ENCODE peak calls at places on chromosome 18, in ten cellular contexts. U is breast epithelium, B is fibroblast of lung, J is AG10803, M is PC-3, A is brain microvascular endothelial cell, G is astrocyte, V is ovary, E is kidney, D is kidney epithelial cell. L is an unnamed sample.

GRCh38 chr18:70822167-70822566 is 533.3 kb downstream of the SOCS6 start:
- DNase-seq in U (no peak), B (no peak), J (no peak), M (no peak), A (no peak), G (no peak), V (no peak), E (no peak), D (no peak), L (no peak)

GRCh38 chr18:57058734-57059133 is 88.2 kb upstream of the BOD1L2 start:
- DNase-seq in U (no peak), B (no peak), J (no peak), M (no peak), A (no peak), G (no peak), V (no peak), E (no peak), D (no peak), L (no peak)

GRCh38 chr18:13096232-13096631 is 105.1 kb downstream of the CEP192 start:
- DNase-seq in U (no peak), B (no peak), J (no peak), M (no peak), A (no peak), G (no peak), V (no peak), E (no peak), D (no peak), L (no peak)

GRCh38 chr18:58599106-58599505 is 29.8 kb downstream of the ALPK2 start:
- DNase-seq in U (no peak), B (no peak), J (no peak), M (peak), A (no peak), G (peak), V (no peak), E (peak), D (peak), L (no peak)

GRCh38 chr18:7626922-7627440 is 59.9 kb downstream of the PTPRM start:
- DNase-seq in U (no peak), B (peak), J (peak), M (peak), A (peak), G (peak), V (peak), E (no peak), D (peak), L (peak)

GRCh38 chr18:57953883-57954282 is 90.1 kb upstream of the NEDD4L start:
- DNase-seq in U (no peak), B (no peak), J (no peak), M (no peak), A (no peak), G (no peak), V (no peak), E (no peak), D (no peak), L (no peak)

GRCh38 chr18:74353169-74353775 is 37.6 kb downstream of the C18orf63 start:
- DNase-seq in U (peak), B (peak), J (peak), M (peak), A (peak), G (peak), V (no peak), E (no peak), D (peak), L (peak)

GRCh38 chr18:22752014-22752413 is 181.1 kb upstream of the RBBP8 start:
- DNase-seq in U (no peak), B (no peak), J (no peak), M (no peak), A (no peak), G (no peak), V (no peak), E (no peak), D (no peak), L (no peak)

GRCh38 chr18:59779979-59780378 is 82.8 kb upstream of the CCBE1 start:
- DNase-seq in U (no peak), B (peak), J (peak), M (peak), A (peak), G (peak), V (no peak), E (no peak), D (peak), L (peak)

GRCh38 chr18:76450912-76451421 is 44.1 kb downstream of the ZNF516 start:
- DNase-seq in U (peak), B (peak), J (peak), M (peak), A (peak), G (peak), V (peak), E (peak), D (no peak), L (peak)

DNA sequence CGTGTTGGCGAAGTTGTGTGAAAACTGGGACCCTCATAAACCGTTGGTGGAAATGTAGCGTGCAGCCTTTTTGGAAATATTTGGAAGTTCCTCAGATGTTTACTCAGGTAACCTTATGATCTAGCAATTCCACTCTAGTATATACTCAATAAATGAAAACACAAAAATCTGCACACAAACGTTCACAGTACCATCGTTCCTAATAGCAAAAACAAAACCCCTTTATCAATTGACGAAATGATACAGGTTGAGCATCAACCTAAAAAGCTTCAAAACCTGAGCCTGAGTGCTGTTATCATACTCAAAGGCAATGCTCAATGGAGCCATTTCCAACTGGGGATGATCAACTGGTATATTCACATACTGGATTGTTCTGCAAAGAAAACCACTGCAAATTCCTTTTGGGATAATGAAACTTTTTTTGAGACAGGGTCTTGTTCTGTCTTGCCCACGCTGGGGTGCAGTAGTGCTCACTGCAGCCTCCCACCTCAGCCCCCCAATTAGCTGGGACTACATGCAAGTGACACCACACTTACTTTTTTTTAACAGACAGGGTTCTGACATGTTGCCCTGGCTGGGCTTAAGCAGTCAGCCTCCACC is 777 bp upstream of the C18orf32 start:
- DNase-seq in U (no peak), B (no peak), J (no peak), M (no peak), A (no peak), G (no peak), V (no peak), E (no peak), D (no peak), L (no peak)
- H3K4me3 ChIP-seq in U (peak), B (peak), J (peak), M (peak), A (peak), G (peak), V (peak), E (peak), D (no peak), L (peak)

GRCh38 chr18:8881103-8881502 is 175.7 kb downstream of the MTCL1 start:
- DNase-seq in U (no peak), B (no peak), J (no peak), M (no peak), A (no peak), G (no peak), V (no peak), E (no peak), D (no peak), L (no peak)

GRCh38 chr18:8876887-8877286 is 171.5 kb downstream of the MTCL1 start:
- DNase-seq in U (no peak), B (no peak), J (no peak), M (peak), A (no peak), G (no peak), V (no peak), E (no peak), D (no peak), L (no peak)

GRCh38 chr18:8883409-8883668 is 178.0 kb downstream of the MTCL1 start:
- DNase-seq in U (no peak), B (no peak), J (no peak), M (peak), A (no peak), G (no peak), V (no peak), E (no peak), D (no peak), L (no peak)

DNA sequence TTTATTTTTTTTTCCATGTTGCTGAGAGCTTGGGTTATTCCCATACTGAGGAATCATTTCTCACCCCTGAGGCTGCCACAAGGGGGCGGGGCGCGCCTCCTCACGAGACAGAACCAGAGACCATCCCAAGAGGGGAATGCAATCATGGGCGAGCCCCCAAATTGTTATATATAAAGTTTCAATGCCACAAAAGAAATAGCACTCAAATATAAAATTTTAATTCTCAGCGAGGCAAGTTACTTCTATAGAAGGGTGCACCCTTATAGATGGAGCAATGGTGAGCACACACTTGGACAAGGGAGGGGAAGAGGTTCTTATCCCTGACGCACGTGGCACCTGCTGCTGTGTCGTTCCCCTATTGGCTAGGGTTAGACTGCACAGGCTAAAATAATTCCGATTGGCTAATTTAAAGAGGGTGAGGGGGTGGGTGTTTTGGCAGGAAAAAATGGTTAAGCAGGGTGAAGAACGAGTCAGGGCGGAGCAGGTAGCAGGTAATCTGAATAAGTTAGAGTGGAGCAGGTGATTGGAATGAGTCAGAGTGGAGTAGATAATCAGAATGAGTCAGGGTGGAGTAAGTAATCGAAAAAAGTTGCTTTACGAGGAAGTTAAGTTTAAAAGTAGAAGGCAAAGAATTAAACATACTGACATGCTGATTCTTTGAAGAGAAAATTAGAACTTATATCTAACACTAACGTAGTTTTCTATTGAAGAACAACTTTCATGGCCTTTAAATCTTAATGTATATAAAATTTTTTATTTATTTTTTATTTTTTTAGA is 177.5 kb downstream of the MTCL1 start:
- DNase-seq in U (no peak), B (peak), J (no peak), M (peak), A (no peak), G (no peak), V (no peak), E (no peak), D (no peak), L (no peak)
- TF ChIP-seq CTCF in U (no peak), B (no peak), J (no peak), M (peak), A (peak), G (no peak), V (no peak), E (no peak), D (no peak), L (no peak)

GRCh38 chr18:3454365-3455089 is 4.6 kb downstream of the TGIF1 start:
- DNase-seq in U (no peak), B (peak), J (peak), M (peak), A (peak), G (peak), V (peak), E (no peak), D (no peak), L (no peak)
- H3K4me3 ChIP-seq in U (peak), B (peak), J (peak), M (peak), A (peak), G (peak), V (peak), E (peak), D (peak), L (peak)

GRCh38 chr18:55862693-55863485 is 274.9 kb upstream of the TCF4 start:
- DNase-seq in U (no peak), B (no peak), J (no peak), M (no peak), A (no peak), G (no peak), V (no peak), E (no peak), D (no peak), L (no peak)

GRCh38 chr18:55863876-55864275 is 275.9 kb upstream of the TCF4 start:
- DNase-seq in U (no peak), B (peak), J (peak), M (no peak), A (no peak), G (peak), V (peak), E (no peak), D (no peak), L (peak)

GRCh38 chr18:55859116-55859515 is 271.1 kb upstream of the TCF4 start:
- DNase-seq in U (no peak), B (no peak), J (no peak), M (no peak), A (peak), G (no peak), V (no peak), E (no peak), D (no peak), L (no peak)

GRCh38 chr18:55858661-55859111 is 270.7 kb upstream of the TCF4 start:
- DNase-seq in U (no peak), B (no peak), J (peak), M (no peak), A (peak), G (peak), V (no peak), E (no peak), D (no peak), L (no peak)

GRCh38 chr18:55861266-55861665 is 273.3 kb upstream of the TCF4 start:
- DNase-seq in U (no peak), B (peak), J (peak), M (peak), A (peak), G (peak), V (no peak), E (no peak), D (no peak), L (peak)
- TF ChIP-seq CTCF in U (no peak), B (peak), J (peak), M (peak), A (peak), G (peak), V (no peak), E (no peak), D (peak), L (peak)

GRCh38 chr18:44273298-44273697 is 407.4 kb upstream of the SETBP1 start:
- DNase-seq in U (no peak), B (no peak), J (no peak), M (no peak), A (no peak), G (no peak), V (no peak), E (no peak), D (no peak), L (no peak)
- H3K4me3 ChIP-seq in U (no peak), B (no peak), J (no peak), M (no peak), A (no peak), G (no peak), V (no peak), E (no peak), D (no peak), L (no peak)

DNA sequence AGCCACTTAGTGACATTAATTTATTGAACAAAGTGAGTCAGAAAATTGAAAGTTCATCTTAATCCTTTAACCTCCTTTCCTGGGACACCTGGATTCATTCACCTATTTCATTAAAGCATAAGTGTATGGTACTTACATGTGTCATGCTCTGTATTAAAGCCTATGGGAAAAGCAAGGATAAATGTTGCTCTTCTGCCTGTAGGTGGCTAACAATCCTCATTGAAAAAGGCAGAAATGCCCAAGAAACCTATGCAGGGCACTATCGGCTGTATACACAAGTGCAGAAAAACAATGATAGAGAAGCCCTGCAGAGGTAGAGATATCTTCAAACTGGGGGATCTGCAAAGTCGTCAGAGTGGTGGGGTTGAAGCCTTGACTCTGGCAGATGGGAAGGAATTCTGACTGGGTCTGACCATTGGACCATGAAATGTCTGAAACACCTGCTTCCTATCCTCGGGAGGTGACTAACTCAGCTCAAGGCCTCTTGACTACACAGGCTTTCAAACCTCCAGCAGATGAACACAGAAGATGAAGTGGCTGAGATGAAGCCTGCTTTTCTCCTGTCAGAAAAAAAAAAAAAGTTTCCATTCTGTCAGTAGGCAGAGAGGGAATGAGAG is 83.1 kb downstream of the DCC start:
- DNase-seq in U (no peak), B (no peak), J (no peak), M (no peak), A (no peak), G (no peak), V (no peak), E (no peak), D (no peak), L (no peak)
- TF ChIP-seq CTCF in U (no peak), B (no peak), J (no peak), M (no peak), A (no peak), G (no peak), V (no peak), E (no peak), D (peak), L (no peak)

GRCh38 chr18:35837922-35838496 is 134.5 kb upstream of the RMP24 start:
- DNase-seq in U (no peak), B (no peak), J (no peak), M (no peak), A (no peak), G (no peak), V (no peak), E (no peak), D (no peak), L (no peak)
- H3K4me3 ChIP-seq in U (no peak), B (no peak), J (no peak), M (no peak), A (no peak), G (no peak), V (no peak), E (no peak), D (no peak), L (no peak)

DNA sequence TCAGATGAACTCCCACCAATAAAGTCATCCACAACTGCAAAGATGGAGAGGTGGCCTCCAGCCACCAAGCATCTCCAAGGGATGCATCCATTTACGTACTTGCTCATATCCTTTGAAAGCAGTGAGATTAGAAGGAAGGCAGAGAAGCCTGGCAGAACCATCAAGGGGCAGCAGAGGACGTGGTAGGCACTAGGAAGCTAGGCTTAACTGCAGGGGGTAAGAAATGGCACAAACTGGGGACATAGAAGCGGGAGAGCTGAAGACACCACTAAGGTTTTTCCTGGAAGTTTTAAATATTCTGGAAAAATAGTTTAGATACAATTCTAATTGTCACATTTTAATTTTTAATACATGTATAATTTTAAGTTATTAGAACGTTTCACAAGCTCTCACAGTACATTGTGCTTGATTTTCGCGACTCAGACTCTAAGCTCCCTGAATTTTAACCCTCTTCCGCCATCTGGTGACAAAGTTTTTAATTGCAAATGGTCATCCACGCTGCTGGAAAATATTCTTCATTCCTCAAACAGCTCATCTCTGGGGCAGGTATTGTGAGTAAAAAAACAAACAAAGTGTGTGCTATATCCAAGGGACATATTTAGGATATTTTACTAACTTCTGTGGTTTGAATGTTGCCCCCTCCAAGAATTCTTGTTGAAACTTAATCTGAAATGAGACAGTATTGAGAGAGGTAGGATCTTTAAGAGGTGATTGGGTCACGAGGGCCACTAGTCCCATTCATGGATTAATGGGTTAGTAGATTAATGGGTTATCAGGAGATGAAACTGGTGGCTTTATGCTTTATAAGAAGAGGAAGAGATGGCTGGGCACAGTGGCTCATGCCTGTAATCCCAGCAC is 1.6 kb upstream of the PSTPIP2 start:
- DNase-seq in U (no peak), B (peak), J (peak), M (peak), A (peak), G (no peak), V (peak), E (no peak), D (peak), L (peak)
- TF ChIP-seq CTCF in U (peak), B (peak), J (peak), M (peak), A (peak), G (peak), V (peak), E (peak), D (peak), L (peak)

DNA sequence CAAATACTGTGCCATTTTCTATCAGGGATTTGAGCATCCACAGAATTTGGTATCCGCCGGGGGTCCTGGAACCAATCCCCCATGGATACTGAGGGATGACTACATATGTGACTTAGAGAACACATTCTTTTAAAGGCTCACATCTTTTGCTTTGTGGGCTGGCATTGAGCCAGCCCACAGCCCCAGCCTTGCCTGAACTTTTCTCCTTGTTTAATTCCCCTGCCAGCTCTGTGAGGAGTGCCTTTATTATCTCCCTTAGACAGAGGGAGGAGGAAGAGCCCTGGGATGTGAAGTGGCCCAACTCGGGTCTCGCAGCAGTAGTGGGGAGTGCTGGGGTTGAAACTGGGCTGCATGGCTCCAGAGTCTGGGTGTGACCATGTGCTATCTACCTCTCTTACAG is 7.6 kb downstream of the TTC39C start:
- DNase-seq in U (no peak), B (peak), J (peak), M (no peak), A (peak), G (peak), V (no peak), E (no peak), D (no peak), L (peak)
- H3K4me3 ChIP-seq in U (no peak), B (no peak), J (no peak), M (no peak), A (no peak), G (no peak), V (no peak), E (no peak), D (no peak), L (no peak)

DNA sequence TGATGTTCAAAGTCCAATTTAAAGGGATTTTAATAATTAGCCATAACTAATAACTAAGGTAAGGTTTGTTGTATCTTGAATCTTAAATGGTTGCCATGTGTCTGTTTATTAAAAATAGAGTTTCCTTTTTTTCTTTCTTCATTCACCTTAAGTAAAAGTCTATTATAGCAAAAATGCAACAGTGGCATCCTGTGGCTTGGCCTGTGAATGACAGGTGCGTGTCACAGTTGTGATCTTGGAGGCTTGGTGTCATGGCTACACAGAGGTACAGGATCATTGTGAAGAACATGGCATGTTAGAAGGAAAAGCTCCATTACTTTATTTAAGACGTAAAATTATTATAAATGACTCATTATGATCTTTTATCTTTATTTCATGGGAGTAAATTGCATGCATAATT is 246.1 kb downstream of the BCL2 start:
- DNase-seq in U (no peak), B (no peak), J (no peak), M (peak), A (no peak), G (no peak), V (no peak), E (no peak), D (no peak), L (no peak)
- TF ChIP-seq CTCF in U (no peak), B (no peak), J (no peak), M (peak), A (no peak), G (no peak), V (no peak), E (no peak), D (no peak), L (no peak)